ENCODE peak calls at places on chromosomes 1 and 21, in five cellular contexts. H is HCT116, W is heart right ventricle, F is HFFc6, R is Panc1. Z is an unnamed sample.
A peak's percentile ranks its signal among the peaks of the same experiment; 100 is the strongest.

GRCh38 chr1:24203404-24203803 is 16.3 kb upstream of the IFNLR1 start:
- DNase-seq in H (peak; percentile 18), W (no peak), F (no peak), R (no peak), Z (peak; percentile 55)

GRCh38 chr21:27586986-27587385 is 620.1 kb upstream of the ADAMTS5 start:
- DNase-seq in H (no peak), W (no peak), F (no peak), R (no peak), Z (no peak)

GRCh38 chr1:151583796-151584195 is 28.1 kb upstream of the SNX27 start:
- DNase-seq in H (no peak), W (no peak), F (no peak), R (no peak), Z (no peak)

GRCh38 chr1:173392895-173393654 is 84.1 kb upstream of the PRDX6 start:
- DNase-seq in H (peak; percentile 28), W (no peak), F (peak; percentile 89), R (peak; percentile 15), Z (no peak)

GRCh38 chr1:9476790-9477463 is 62.3 kb upstream of the SLC25A33 start:
- DNase-seq in H (no peak), W (no peak), F (peak; percentile 48), R (no peak), Z (no peak)

GRCh38 chr1:207805841-207806421 is 54.1 kb downstream of the CD46 start:
- DNase-seq in H (no peak), W (peak; percentile 79), F (peak; percentile 94), R (no peak), Z (no peak)

GRCh38 chr1:109488696-109489095 is 5.0 kb downstream of the ATXN7L2 start:
- DNase-seq in H (no peak), W (no peak), F (no peak), R (no peak), Z (no peak)

GRCh38 chr1:6592441-6592840 is 10.2 kb downstream of the KLHL21 start:
- DNase-seq in H (no peak), W (no peak), F (no peak), R (no peak), Z (no peak)

GRCh38 chr1:184838374-184838995 is 83.8 kb upstream of the EDEM3 start:
- DNase-seq in H (no peak), W (peak; percentile 61), F (peak; percentile 97), R (no peak), Z (no peak)

GRCh38 chr1:230120289-230120948 is 53.4 kb downstream of the GALNT2 start:
- DNase-seq in H (no peak), W (no peak), F (no peak), R (no peak), Z (no peak)

GRCh38 chr1:109718495-109718894 is 6.4 kb downstream of the GSTM5 start:
- DNase-seq in H (peak; percentile 44), W (no peak), F (peak; percentile 47), R (no peak), Z (peak; percentile 17)

GRCh38 chr1:53274541-53275185 is 36.3 kb upstream of the MAGOH start:
- DNase-seq in H (no peak), W (no peak), F (no peak), R (no peak), Z (no peak)

GRCh38 chr1:150001415-150001814 is 9.1 kb downstream of the OTUD7B start:
- DNase-seq in H (no peak), W (no peak), F (no peak), R (no peak), Z (no peak)

GRCh38 chr1:110060034-110060661 is 10.3 kb downstream of the ALX3 start:
- DNase-seq in H (no peak), W (no peak), F (no peak), R (peak; percentile 28), Z (peak; percentile 53)

GRCh38 chr1:154571964-154572288 is 4.3 kb downstream of the CHRNB2 start:
- DNase-seq in H (no peak), W (no peak), F (no peak), R (no peak), Z (no peak)

GRCh38 chr1:27485363-27485762 is 4.6 kb downstream of the WASF2 start:
- DNase-seq in H (no peak), W (no peak), F (no peak), R (no peak), Z (no peak)

GRCh38 chr1:153386500-153386901 is 4.4 kb downstream of the S100A8 start:
- DNase-seq in H (no peak), W (peak; percentile 27), F (no peak), R (no peak), Z (no peak)

GRCh38 chr1:229781453-229781852 is 155.4 kb downstream of the URB2 start:
- DNase-seq in H (peak; percentile 7), W (no peak), F (no peak), R (no peak), Z (peak; percentile 68)

GRCh38 chr1:225347123-225347683 is 80.6 kb downstream of the LBR start:
- DNase-seq in H (no peak), W (no peak), F (no peak), R (no peak), Z (no peak)

GRCh38 chr1:154971341-154971998 is 923 bp upstream of the SHC1 start:
- DNase-seq in H (no peak), W (no peak), F (no peak), R (no peak), Z (no peak)

GRCh38 chr1:56570924-56571372 is 8.4 kb downstream of the PLPP3 start:
- DNase-seq in H (no peak), W (no peak), F (no peak), R (no peak), Z (no peak)

GRCh38 chr1:41868241-41868953 is 50.3 kb downstream of the HIVEP3 start:
- DNase-seq in H (no peak), W (no peak), F (no peak), R (no peak), Z (no peak)
- TF ChIP-seq CTCF in H (no peak), W (no peak), F (peak; percentile 50), R (peak; percentile 53), Z (no peak)

GRCh38 chr1:42179900-42180329 is 15.4 kb upstream of the GUCA2A start:
- DNase-seq in H (no peak), W (no peak), F (no peak), R (no peak), Z (no peak)
- TF ChIP-seq CTCF in H (no peak), W (no peak), F (no peak), R (no peak), Z (no peak)

GRCh38 chr1:115976062-115976899 is at the start of gene SLC22A15:
- DNase-seq in H (no peak), W (peak; percentile 58), F (peak; percentile 51), R (no peak), Z (peak; percentile 51)
- TF ChIP-seq CTCF in H (no peak), W (no peak), F (no peak), R (no peak), Z (no peak)

GRCh38 chr1:55279627-55280026 is 64.5 kb upstream of the USP24 start:
- DNase-seq in H (no peak), W (no peak), F (no peak), R (no peak), Z (no peak)
- TF ChIP-seq CTCF in H (no peak), W (no peak), F (no peak), R (no peak), Z (no peak)

DNA sequence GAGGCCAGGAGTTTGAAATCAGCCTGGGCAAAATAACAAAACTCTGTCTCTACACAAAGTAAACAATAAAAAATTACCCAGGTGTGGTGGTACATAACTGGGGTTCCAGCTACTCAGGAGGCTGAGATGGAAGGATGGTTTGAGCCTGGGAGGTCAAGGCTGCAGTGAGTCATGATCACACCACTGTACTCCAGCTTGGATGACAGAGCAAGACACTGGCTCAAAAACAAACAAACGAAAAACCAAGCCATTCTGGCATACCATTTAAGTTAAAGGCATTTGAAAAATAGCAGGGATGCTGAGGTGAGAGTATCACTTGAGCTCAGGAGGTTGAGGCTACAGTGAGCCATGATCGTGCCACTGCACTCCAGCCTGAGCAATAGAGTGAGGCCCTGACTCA is 5.3 kb upstream of the ALDH9A1 start:
- DNase-seq in H (no peak), W (no peak), F (no peak), R (no peak), Z (no peak)
- TF ChIP-seq CTCF in H (no peak), W (no peak), F (no peak), R (no peak), Z (no peak)